ENCODE peak calls at places on chromosome 1, in six cellular contexts. U is stomach, L is spleen, M is sigmoid colon, Z is endothelial cell of umbilical vein, F is transverse colon. V is an unnamed sample.

GRCh38 chr1:75908717-75909152 is 23.5 kb downstream of the ASB17 start:
- DNase-seq in F (no peak), L (no peak), M (no peak), Z (peak; percentile 60), U (no peak), V (peak; percentile 82)

GRCh38 chr1:218742478-218743260 is 397.5 kb downstream of the TGFB2 start:
- DNase-seq in L (no peak), M (no peak), F (no peak), U (no peak), Z (no peak), V (no peak)

GRCh38 chr1:24878775-24879742 is 51.0 kb downstream of the RUNX3 start:
- DNase-seq in M (peak; percentile 40), U (peak; percentile 19), Z (no peak), L (no peak), F (no peak), V (no peak)

GRCh38 chr1:231781887-231782286 is 155.3 kb downstream of the DISC1 start:
- DNase-seq in L (no peak), Z (peak; percentile 88), U (no peak), F (no peak), M (no peak), V (no peak)

GRCh38 chr1:3469104-3469848 is 14.8 kb downstream of the ARHGEF16 start:
- DNase-seq in M (peak; percentile 64), Z (no peak), U (no peak), F (no peak), L (peak; percentile 65), V (no peak)

GRCh38 chr1:177600936-177601335 is 368.9 kb downstream of the SEC16B start:
- DNase-seq in L (no peak), Z (no peak), M (no peak), U (peak; percentile 74), F (no peak), V (no peak)

GRCh38 chr1:244603498-244603897 is 49.4 kb upstream of the DESI2 start:
- DNase-seq in L (no peak), M (no peak), F (no peak), Z (peak; percentile 36), U (no peak), V (peak; percentile 56)

GRCh38 chr1:1788646-1789431 is 10.6 kb upstream of the NADK start:
- DNase-seq in Z (no peak), L (no peak), U (peak; percentile 62), F (peak; percentile 48), M (no peak), V (peak; percentile 72)

GRCh38 chr1:1332774-1333480 is 1.8 kb downstream of the TAS1R3 start:
- DNase-seq in M (no peak), L (no peak), F (peak; percentile 70), Z (no peak), U (peak; percentile 80), V (no peak)

GRCh38 chr1:94514095-94514727 is 27.3 kb downstream of the F3 start:
- DNase-seq in M (no peak), U (no peak), Z (peak; percentile 46), F (no peak), L (no peak), V (peak; percentile 72)

GRCh38 chr1:60992165-60992564 is 90.2 kb upstream of the NFIA start:
- DNase-seq in U (no peak), L (no peak), F (no peak), Z (no peak), M (no peak), V (no peak)

GRCh38 chr1:37682334-37682987 is 9.9 kb upstream of the CDCA8 start:
- DNase-seq in F (peak; percentile 70), M (peak; percentile 81), U (peak; percentile 70), Z (peak; percentile 61), L (peak; percentile 84), V (peak; percentile 83)

GRCh38 chr1:208533746-208534603 is 289.8 kb upstream of the PLXNA2 start:
- DNase-seq in F (no peak), Z (no peak), U (no peak), L (no peak), M (no peak), V (no peak)

GRCh38 chr1:107510347-107510746 is 369.5 kb downstream of the NTNG1 start:
- DNase-seq in U (no peak), L (no peak), Z (no peak), F (no peak), M (no peak), V (no peak)

GRCh38 chr1:3611170-3612019 is at the start of gene MEGF6:
- DNase-seq in Z (peak; percentile 81), U (peak; percentile 73), M (peak; percentile 83), F (peak; percentile 66), L (peak; percentile 86), V (peak; percentile 97)

GRCh38 chr1:117826551-117827078 is 102.8 kb downstream of the GDAP2 start:
- DNase-seq in M (peak; percentile 72), L (no peak), F (no peak), U (no peak), Z (peak; percentile 67), V (no peak)

GRCh38 chr1:86409416-86410021 is 13.4 kb upstream of the ODF2L start:
- DNase-seq in F (no peak), M (no peak), U (no peak), L (no peak), Z (no peak), V (peak; percentile 15)

GRCh38 chr1:66931548-66932124 is 6.8 kb downstream of the MIER1 start:
- DNase-seq in Z (peak; percentile 55), F (no peak), U (no peak), M (no peak), L (no peak), V (no peak)

GRCh38 chr1:66930823-66931174 is 6.0 kb downstream of the MIER1 start:
- DNase-seq in F (no peak), M (no peak), U (no peak), Z (no peak), L (no peak), V (no peak)

GRCh38 chr1:66933887-66934700 is 9.3 kb downstream of the MIER1 start:
- DNase-seq in M (no peak), F (no peak), L (no peak), U (no peak), Z (peak; percentile 35), V (no peak)

GRCh38 chr1:66929999-66930822 is 5.4 kb downstream of the MIER1 start:
- DNase-seq in F (peak; percentile 97), M (peak; percentile 97), U (peak; percentile 96), L (peak; percentile 100), Z (peak; percentile 96), V (peak; percentile 96)

DNA sequence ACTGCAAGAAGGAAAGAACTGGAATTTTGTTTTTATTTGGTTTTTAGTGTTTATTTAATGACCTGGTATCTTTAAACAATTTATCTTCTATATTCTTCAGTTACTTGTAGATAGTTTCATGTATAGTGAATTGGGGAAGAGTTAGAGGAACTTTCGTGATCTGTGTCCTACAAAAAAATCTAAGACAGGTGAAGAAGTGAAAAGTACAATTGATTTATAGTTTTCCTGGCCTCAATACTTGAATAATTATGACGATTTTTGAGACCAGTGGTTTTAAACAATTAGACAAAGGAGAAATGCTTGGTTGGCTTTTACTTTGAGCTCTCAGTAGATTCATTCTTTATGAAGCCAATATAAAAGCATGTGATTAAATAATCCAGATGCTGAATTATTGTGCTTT is 7.5 kb downstream of the MIER1 start:
- DNase-seq in F (no peak), U (no peak), L (no peak), M (no peak), Z (peak; percentile 40), V (no peak)
- H3K4me3 ChIP-seq in F (no peak overlapping the region), U (no peak overlapping the region), L (no peak overlapping the region), M (no peak overlapping the region), Z (peak overlapping the region; percentile 13), V (peak overlapping the region; percentile 67)

DNA sequence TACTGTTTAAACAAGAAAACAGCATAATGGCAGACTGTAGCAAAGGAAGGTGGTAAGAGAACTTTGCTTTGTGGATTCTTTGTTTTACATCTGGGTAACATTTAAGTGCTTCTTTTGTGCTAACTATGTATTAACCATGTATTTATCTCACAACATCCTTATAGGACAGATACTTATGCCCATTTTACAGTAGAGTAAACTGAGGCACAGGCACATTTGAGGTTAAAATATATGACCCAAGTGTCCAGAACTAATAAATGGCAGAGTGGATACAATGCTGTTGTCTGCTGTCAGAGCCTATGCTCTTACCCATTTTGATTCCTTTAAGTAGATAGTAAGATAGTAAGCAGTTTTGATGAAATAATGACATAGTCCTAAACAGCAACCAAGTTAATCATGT is 7.3 kb downstream of the CAPZA1 start:
- DNase-seq in U (no peak), Z (no peak), M (no peak), F (no peak), L (no peak), V (no peak)
- H3K4me1 ChIP-seq in U (peaks cover 96% of the 10 kb centered on the region), Z (peaks cover 7% of the 10 kb centered on the region), M (peaks cover 8% of the 10 kb centered on the region), F (peaks cover 58% of the 10 kb centered on the region), L (peaks cover 100% of the 10 kb centered on the region), V (no peaks in the 10 kb centered on the region)

GRCh38 chr1:14827870-14828269 is 229.4 kb downstream of the KAZN start:
- DNase-seq in M (no peak), U (no peak), L (no peak), F (no peak), Z (no peak), V (no peak)

GRCh38 chr1:14825396-14825795 is 226.9 kb downstream of the KAZN start:
- DNase-seq in Z (no peak), F (no peak), L (no peak), M (no peak), U (no peak), V (no peak)

GRCh38 chr1:14824314-14824915 is 225.9 kb downstream of the KAZN start:
- DNase-seq in U (no peak), M (no peak), Z (no peak), L (no peak), F (no peak), V (no peak)

GRCh38 chr1:14826731-14827326 is 228.3 kb downstream of the KAZN start:
- DNase-seq in Z (no peak), L (no peak), F (no peak), U (no peak), M (no peak), V (peak; percentile 30)

GRCh38 chr1:14826172-14826636 is 227.7 kb downstream of the KAZN start:
- DNase-seq in L (no peak), U (no peak), M (peak; percentile 88), F (peak; percentile 23), Z (no peak), V (no peak)
- TF ChIP-seq POLR2AphosphoS5 in L (no peak), U (no peak), M (peak; percentile 66), F (no peak), Z (no peak), V (no peak)

GRCh38 chr1:154403300-154403943 is 1.7 kb upstream of the IL6R start:
- DNase-seq in Z (no peak), M (peak; percentile 59), L (no peak), F (peak; percentile 37), U (no peak), V (no peak)

GRCh38 chr1:154405762-154406571 is 824 bp downstream of the IL6R start:
- DNase-seq in M (peak; percentile 94), Z (peak; percentile 69), F (peak; percentile 76), U (peak; percentile 77), L (peak; percentile 91), V (peak; percentile 56)

GRCh38 chr1:154404984-154405761 is at the start of gene IL6R:
- DNase-seq in L (peak; percentile 96), F (peak; percentile 94), Z (peak; percentile 83), M (peak; percentile 99), U (peak; percentile 91), V (peak; percentile 91)

GRCh38 chr1:154403983-154404382 is 1.2 kb upstream of the IL6R start:
- DNase-seq in U (no peak), L (no peak), F (no peak), M (peak; percentile 21), Z (no peak), V (no peak)

DNA sequence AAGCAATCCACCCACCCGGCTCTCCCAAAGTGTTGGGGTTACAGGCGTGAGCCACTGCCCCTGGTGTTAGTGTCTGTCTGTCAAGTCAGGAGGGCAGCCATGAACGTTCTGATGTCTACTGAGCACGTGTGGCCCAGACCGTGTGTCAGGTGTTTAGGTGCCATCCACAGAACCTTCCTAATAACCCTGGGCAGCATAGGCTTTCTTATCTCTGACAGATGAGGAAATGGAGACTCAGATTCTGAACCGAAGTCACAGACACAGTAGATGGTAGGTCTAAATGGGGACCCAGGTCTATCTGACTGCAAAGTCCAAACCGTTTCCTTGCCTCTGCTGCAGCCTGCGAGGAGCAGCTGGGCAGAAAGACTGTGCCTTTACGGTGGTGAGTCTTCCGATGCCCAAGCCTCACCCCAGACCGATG is 622 bp upstream of the IL6R start:
- DNase-seq in L (no peak), F (no peak), Z (no peak), U (no peak), M (peak; percentile 69), V (no peak)
- H3K4me3 ChIP-seq in L (peak overlapping the region; percentile 64), F (peak overlapping the region; percentile 82), Z (no peak overlapping the region), U (peak overlapping the region; percentile 79), M (peak overlapping the region; percentile 90), V (peak overlapping the region; percentile 70)

V was measured in GM23338.